ENCODE peak calls at places on chromosomes 6 and 20, in five cellular contexts. C, J, L, A and I are unnamed samples.

GRCh38 chr6:142302427-142303190 is 802 bp downstream of the ADGRG6 start:
- DNase-seq in C (no peak), J (no peak), L (no peak), A (no peak), I (no peak)

GRCh38 chr6:138428943-138429616 is 25.1 kb downstream of the HEBP2 start:
- DNase-seq in C (peak; percentile 56), J (peak; percentile 41), L (peak; percentile 84), A (no peak), I (no peak)

GRCh38 chr20:11890331-11891080 is 27.2 kb upstream of the BTBD3 start:
- DNase-seq in C (peak; percentile 73), J (peak; percentile 78), L (peak; percentile 88), A (peak; percentile 39), I (peak; percentile 17)

GRCh38 chr6:4074478-4075235 is 4.3 kb downstream of the FAM217A start:
- DNase-seq in C (no peak), J (no peak), L (no peak), A (no peak), I (no peak)

GRCh38 chr6:133906050-133906449 is 17.1 kb downstream of the TCF21 start:
- DNase-seq in C (no peak), J (no peak), L (no peak), A (no peak), I (no peak)

GRCh38 chr6:108222504-108222903 is 38.3 kb downstream of the SNX3 start:
- DNase-seq in C (no peak), J (peak; percentile 3), L (peak; percentile 17), A (no peak), I (no peak)

GRCh38 chr6:7198833-7199800 is 91.4 kb downstream of the RREB1 start:
- DNase-seq in C (no peak), J (no peak), L (no peak), A (no peak), I (no peak)

GRCh38 chr20:18724788-18725476 is 88.7 kb upstream of the SCP2D1 start:
- DNase-seq in C (no peak), J (no peak), L (no peak), A (no peak), I (no peak)

GRCh38 chr6:6969761-6970223 is 138.0 kb upstream of the RREB1 start:
- DNase-seq in C (no peak), J (no peak), L (no peak), A (no peak), I (no peak)

GRCh38 chr20:19693508-19693907 is 64.5 kb upstream of the RIN2 start:
- DNase-seq in C (no peak), J (no peak), L (no peak), A (no peak), I (no peak)

DNA sequence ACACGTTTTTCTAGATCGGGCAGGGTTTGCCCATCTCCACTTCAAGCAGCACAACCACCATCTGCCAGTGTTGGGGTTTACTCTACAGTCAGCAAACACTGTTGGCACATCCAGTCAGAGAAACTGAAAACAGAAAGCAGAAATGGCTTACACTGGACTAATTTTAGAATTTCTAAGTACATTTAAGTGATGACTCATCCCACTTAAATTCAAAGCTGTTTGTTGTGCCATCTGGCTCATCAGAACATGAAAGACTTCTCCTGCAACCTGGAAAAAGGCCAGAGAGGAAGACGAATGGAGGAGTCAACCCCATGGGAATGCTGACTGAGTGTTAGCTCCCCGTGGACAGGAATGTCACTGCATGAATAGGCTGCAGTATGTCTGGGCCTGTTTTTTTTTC is 21.8 kb downstream of the FAM209B start:
- DNase-seq in C (peak; percentile 56), J (peak; percentile 81), L (peak; percentile 95), A (no peak), I (no peak)
- TF ChIP-seq CTCF in C (no peak), J (peak; percentile 8), L (peak; percentile 17), A (no peak), I (no peak)

GRCh38 chr6:51398793-51399192 is 580.1 kb downstream of the TFAP2B start:
- DNase-seq in C (no peak), J (no peak), L (no peak), A (no peak), I (no peak)
- TF ChIP-seq CTCF in C (peak; percentile 15), J (no peak), L (no peak), A (no peak), I (no peak)

DNA sequence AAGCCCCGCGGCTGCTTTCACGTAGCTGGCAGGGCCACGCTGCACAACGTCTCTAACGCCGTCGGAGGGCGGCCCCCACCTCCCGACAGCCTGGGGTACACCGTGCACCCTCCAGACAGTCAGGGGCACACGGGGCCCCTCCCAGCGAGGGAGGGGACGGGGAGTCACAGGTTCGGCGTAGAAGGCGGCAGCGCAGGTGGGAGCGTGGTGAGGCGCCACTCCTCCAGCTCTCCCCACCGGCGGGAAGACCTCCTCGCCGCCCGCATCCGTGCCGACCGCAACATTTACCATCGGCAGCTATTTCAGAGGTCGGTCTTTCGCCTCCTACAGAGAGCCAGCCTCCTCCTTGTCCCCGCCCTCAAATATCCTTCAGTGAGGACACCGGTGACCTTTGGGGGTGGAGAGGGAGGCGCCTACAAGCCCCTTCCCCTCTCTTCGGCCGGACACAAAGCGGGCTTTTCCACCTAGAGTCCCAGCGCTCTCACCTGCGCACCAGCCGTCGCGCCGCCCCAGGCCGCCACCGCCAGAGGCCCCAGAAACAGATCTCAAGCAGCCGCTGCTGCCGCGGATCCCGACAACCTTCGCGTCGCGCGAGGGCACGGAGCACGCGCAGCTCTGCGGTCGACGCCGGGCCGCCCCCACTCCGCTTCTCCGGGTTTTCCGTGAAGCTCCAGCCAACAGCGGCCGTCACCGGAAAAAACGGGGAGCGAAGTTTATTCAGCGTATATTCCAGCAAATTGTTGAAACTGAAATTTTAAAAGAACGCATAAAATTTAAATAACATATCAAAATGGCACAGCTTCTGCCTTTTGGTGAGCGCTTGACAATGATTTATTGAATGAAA is at the start of gene MKKS:
- DNase-seq in C (peak; percentile 83), J (peak; percentile 82), L (peak; percentile 94), A (peak; percentile 82), I (peak; percentile 85)
- TF ChIP-seq CTCF in C (no peak), J (peak; percentile 29), L (no peak), A (no peak), I (no peak)

DNA sequence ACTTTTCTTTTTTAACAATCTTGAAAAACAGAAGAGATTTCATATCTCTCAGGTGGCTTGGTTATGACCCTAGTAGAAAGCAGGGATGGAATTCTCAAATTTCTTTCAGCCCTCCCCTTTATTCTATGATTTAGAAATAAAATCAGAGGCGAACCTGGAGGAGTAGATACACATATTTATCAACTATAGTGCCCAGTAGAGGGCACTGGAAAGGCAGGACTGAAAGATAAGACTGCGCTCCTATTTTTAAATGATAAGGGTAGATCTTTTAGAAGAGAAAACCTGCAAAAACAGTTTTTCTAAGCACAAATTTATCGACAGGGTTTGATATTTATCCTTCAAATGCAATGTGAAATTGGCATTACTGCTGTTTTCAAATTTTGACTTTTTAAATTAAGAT is 1296.6 kb downstream of the EPHA7 start:
- DNase-seq in C (no peak), J (no peak), L (peak; percentile 29), A (no peak), I (no peak)
- TF ChIP-seq CTCF in C (peak; percentile 13), J (peak; percentile 12), L (peak; percentile 45), A (no peak), I (no peak)